ENCODE peak calls at places on chromosomes 6 and 20, in five cellular contexts. Y, U, E, C and Z are unnamed samples.

GRCh38 chr6:24524801-24525200 is 30.0 kb downstream of the ALDH5A1 start:
- DNase-seq in Y (no peak), U (no peak), E (peak), C (peak), Z (no peak)

GRCh38 chr6:135161996-135162395 is 19.1 kb upstream of the MYB start:
- DNase-seq in Y (no peak), U (no peak), E (no peak), C (no peak), Z (no peak)

GRCh38 chr20:17617212-17617867 is 47.5 kb downstream of the DSTN start:
- DNase-seq in Y (peak), U (peak), E (peak), C (peak), Z (peak)

GRCh38 chr20:22456109-22456508 is 128.3 kb downstream of the FOXA2 start:
- DNase-seq in Y (no peak), U (no peak), E (no peak), C (no peak), Z (no peak)

GRCh38 chr6:17968081-17968518 is 19.3 kb downstream of the KIF13A start:
- DNase-seq in Y (no peak), U (no peak), E (no peak), C (no peak), Z (no peak)

GRCh38 chr6:145733770-145734169 is 1.6 kb downstream of the EPM2A start:
- DNase-seq in Y (no peak), U (no peak), E (no peak), C (no peak), Z (no peak)

GRCh38 chr6:26311385-26312095 is 53.5 kb upstream of the BTN3A2 start:
- DNase-seq in Y (no peak), U (no peak), E (peak), C (peak), Z (no peak)

GRCh38 chr6:14888575-14889000 is 357.3 kb upstream of the JARID2 start:
- DNase-seq in Y (no peak), U (no peak), E (no peak), C (no peak), Z (no peak)

GRCh38 chr6:34056301-34056700 is 89.6 kb downstream of the GRM4 start:
- DNase-seq in Y (peak), U (peak), E (peak), C (no peak), Z (no peak)

GRCh38 chr20:7772376-7772775 is 167.9 kb downstream of the HAO1 start:
- DNase-seq in Y (no peak), U (no peak), E (no peak), C (no peak), Z (no peak)

GRCh38 chr6:3623451-3624267 is 127.9 kb downstream of the PXDC1 start:
- DNase-seq in Y (no peak), U (no peak), E (no peak), C (no peak), Z (peak)

GRCh38 chr20:34331838-34332237 is 28.7 kb upstream of the AHCY start:
- DNase-seq in Y (no peak), U (no peak), E (no peak), C (no peak), Z (no peak)

GRCh38 chr6:108118359-108118724 is 43.8 kb upstream of the OSTM1 start:
- DNase-seq in Y (no peak), U (no peak), E (no peak), C (no peak), Z (no peak)

GRCh38 chr6:43803783-43804549 is 34.0 kb downstream of the VEGFA start:
- DNase-seq in Y (no peak), U (no peak), E (peak), C (peak), Z (no peak)

GRCh38 chr20:1697592-1697991 is 40.0 kb upstream of the SIRPG start:
- DNase-seq in Y (no peak), U (no peak), E (no peak), C (no peak), Z (no peak)

GRCh38 chr6:138393871-138394783 is 9.9 kb upstream of the HEBP2 start:
- DNase-seq in Y (no peak), U (no peak), E (no peak), C (no peak), Z (no peak)

GRCh38 chr20:31590717-31591225 is 14.3 kb upstream of the ID1 start:
- DNase-seq in Y (no peak), U (no peak), E (no peak), C (no peak), Z (no peak)

GRCh38 chr6:155521719-155522118 is 66.1 kb upstream of the NOX3 start:
- DNase-seq in Y (no peak), U (no peak), E (no peak), C (no peak), Z (no peak)

GRCh38 chr20:5354871-5355270 is 38.1 kb upstream of the PROKR2 start:
- DNase-seq in Y (no peak), U (no peak), E (no peak), C (peak), Z (no peak)

GRCh38 chr6:112044856-112045255 is 9.0 kb upstream of the CCN6 start:
- DNase-seq in Y (no peak), U (no peak), E (no peak), C (no peak), Z (no peak)

GRCh38 chr6:56370127-56370540 is 122.8 kb upstream of the COL21A1 start:
- DNase-seq in Y (peak), U (peak), E (peak), C (peak), Z (no peak)

GRCh38 chr20:19956976-19957375 is 60.2 kb upstream of the NAA20 start:
- DNase-seq in Y (no peak), U (no peak), E (no peak), C (no peak), Z (no peak)

GRCh38 chr6:112029045-112029822 is 24.7 kb upstream of the CCN6 start:
- DNase-seq in Y (no peak), U (peak), E (peak), C (peak), Z (peak)

GRCh38 chr6:15369838-15370237 is 124.0 kb downstream of the JARID2 start:
- DNase-seq in Y (no peak), U (no peak), E (no peak), C (no peak), Z (no peak)

DNA sequence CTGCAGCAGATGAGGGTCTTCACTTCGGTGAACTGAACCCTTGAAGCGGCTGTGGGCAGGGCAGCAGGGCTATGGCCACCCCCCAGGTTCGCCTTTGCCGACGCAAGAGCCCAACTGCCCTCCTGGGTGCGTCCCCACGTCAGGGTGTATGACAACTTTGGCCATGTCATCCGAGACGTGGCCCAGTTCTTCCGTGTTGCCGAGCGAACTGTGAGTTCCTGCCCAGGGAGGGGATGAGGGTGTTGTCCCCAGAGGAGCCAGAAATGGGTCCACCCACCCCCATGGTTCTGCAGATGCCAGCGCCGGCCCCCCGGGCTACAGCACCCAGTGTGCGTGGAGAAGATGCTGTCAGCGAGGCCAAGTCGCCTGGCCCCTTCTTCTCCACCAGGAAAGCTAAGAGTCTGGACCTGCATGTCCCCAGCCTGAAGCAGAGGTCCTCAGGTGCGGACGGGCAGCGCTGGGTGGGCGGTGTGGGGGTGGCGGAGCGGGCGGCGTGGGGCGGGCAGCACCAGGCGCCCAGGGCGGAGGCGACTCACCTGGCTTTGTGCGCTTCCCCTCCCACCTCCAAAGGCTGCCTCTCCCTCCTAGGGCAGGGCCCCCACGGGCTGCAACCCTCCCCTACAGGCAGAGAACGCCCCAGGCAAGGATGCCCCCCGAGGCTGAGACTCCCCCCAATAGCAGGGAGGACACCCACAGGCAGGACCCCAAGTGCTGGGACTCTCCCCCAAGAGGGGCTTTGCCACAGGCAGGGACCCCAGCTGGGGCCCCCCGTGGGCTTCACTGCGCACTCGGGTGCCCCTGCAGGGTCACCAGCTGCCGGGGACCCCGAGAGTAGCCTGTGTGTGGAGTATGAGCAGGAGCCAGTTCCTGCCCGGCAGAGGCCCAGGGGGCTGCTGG is 6.2 kb upstream of the TNFRSF6B start:
- DNase-seq in Y (no peak), U (peak), E (no peak), C (no peak), Z (peak)
- TF ChIP-seq POLR2A in Y (no peak), U (no peak), E (no peak), C (no peak), Z (no peak)

GRCh38 chr6:39930540-39930939 is 3.7 kb downstream of the MOCS1 start:
- DNase-seq in Y (no peak), U (no peak), E (no peak), C (no peak), Z (no peak)

GRCh38 chr6:39931607-39932006 is 2.7 kb downstream of the MOCS1 start:
- DNase-seq in Y (no peak), U (no peak), E (no peak), C (no peak), Z (no peak)

GRCh38 chr6:39932386-39932785 is 1.9 kb downstream of the MOCS1 start:
- DNase-seq in Y (no peak), U (no peak), E (no peak), C (no peak), Z (no peak)

GRCh38 chr6:39934060-39934757 is at the start of gene MOCS1:
- DNase-seq in Y (peak), U (peak), E (peak), C (peak), Z (peak)

DNA sequence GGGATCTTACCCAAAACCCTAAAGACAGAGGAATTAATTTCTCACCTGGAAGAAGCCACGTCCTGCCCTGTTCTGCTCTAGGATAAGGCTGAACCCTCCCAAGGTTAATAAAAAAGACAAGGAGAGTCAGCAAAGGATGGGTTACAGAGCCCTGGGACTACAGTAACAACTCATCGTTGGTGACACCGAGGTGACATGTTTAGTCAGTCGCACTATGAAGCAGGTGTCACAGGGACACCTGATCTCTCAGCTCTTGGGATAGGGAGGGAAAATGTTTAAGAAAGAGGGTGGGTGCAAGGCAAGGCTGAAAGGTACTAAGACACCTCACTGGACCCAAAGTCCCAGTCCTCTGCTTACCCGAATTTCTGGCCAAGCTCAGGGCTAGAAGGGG is 598 bp downstream of the MOCS1 start:
- DNase-seq in Y (no peak), U (no peak), E (no peak), C (peak), Z (no peak)
- H3K27ac ChIP-seq in Y (peak), U (peak), E (no peak), C (no peak), Z (peak)

GRCh38 chr20:58664883-58665282 is 13.8 kb downstream of the STX16 start:
- DNase-seq in Y (no peak), U (no peak), E (no peak), C (no peak), Z (no peak)
- TF ChIP-seq POLR2A in Y (no peak), U (no peak), E (no peak), C (no peak), Z (no peak)

GRCh38 chr20:52994184-52994970 is 22.2 kb downstream of the TSHZ2 start:
- DNase-seq in Y (no peak), U (no peak), E (no peak), C (no peak), Z (no peak)

GRCh38 chr20:52993091-52993490 is 20.9 kb downstream of the TSHZ2 start:
- DNase-seq in Y (no peak), U (no peak), E (no peak), C (no peak), Z (no peak)

GRCh38 chr20:52992632-52993031 is 20.5 kb downstream of the TSHZ2 start:
- DNase-seq in Y (no peak), U (no peak), E (no peak), C (no peak), Z (no peak)

GRCh38 chr20:52996130-52996529 is 24.0 kb downstream of the TSHZ2 start:
- DNase-seq in Y (no peak), U (no peak), E (no peak), C (no peak), Z (no peak)

GRCh38 chr20:52991783-52992182 is 19.6 kb downstream of the TSHZ2 start:
- DNase-seq in Y (no peak), U (no peak), E (no peak), C (no peak), Z (no peak)
- H3K27ac ChIP-seq in Y (no peak), U (no peak), E (no peak), C (no peak), Z (peak)

DNA sequence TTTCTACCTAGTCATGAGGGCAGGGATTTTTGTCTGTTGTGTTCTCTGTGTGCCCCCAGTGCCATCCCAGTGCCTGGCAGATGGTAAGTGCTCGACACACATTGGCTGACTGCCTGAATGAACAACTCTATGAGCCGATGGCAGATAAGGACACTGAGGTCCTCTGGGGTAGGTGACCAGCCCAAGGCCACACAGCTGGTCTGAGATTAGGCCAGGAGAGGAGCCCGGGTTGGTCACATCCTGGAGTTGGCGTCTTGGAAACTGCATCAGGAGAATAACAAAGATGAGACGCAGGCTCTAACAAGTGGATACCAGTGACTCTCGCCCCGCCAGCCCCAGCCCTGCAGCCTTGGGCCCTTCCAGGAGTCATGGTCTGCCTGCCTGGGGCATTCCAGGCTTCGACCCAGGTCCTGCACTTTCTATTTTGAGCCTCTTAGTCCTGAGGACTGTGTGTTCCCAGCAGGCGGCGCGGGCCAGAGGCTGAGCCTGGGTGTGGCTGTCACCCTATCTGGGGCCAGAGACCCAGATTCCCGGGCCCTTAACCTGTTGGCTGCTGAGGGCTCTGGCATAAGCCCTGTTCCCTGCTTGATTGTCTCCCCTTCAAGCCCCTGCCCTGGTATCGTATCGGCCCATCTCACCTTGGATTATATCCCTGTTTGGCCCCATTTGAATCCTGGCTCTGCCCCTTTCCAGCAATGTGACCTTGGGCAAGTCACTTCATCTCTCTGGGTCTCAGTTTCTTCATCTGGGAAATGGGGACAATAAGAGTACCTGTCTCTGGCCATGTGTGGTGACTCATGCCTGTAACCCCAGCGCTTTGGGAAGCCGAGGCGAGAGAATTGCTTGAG is 88.3 kb downstream of the CEBPB start:
- DNase-seq in Y (peak), U (peak), E (peak), C (peak), Z (peak)
- TF ChIP-seq POLR2A in Y (no peak), U (no peak), E (no peak), C (no peak), Z (no peak)